ENCODE peak calls at places on chromosome 3, in five cellular contexts. Q, A, H, F and J are unnamed samples.

GRCh38 chr3:46685446-46685845 is 8.0 kb downstream of the ALS2CL start:
- DNase-seq in Q (no peak), A (no peak), H (no peak), F (no peak), J (no peak)

GRCh38 chr3:105806361-105806760 is 62.5 kb downstream of the CBLB start:
- DNase-seq in Q (no peak), A (no peak), H (no peak), F (no peak), J (peak)

GRCh38 chr3:56357266-56357665 is 111.0 kb downstream of the ERC2 start:
- DNase-seq in Q (no peak), A (no peak), H (no peak), F (no peak), J (no peak)

GRCh38 chr3:97882975-97883598 is 61.3 kb downstream of the CRYBG3 start:
- DNase-seq in Q (no peak), A (no peak), H (no peak), F (peak), J (peak)

GRCh38 chr3:134314588-134315285 is 59.5 kb downstream of the AMOTL2 start:
- DNase-seq in Q (peak), A (peak), H (no peak), F (no peak), J (peak)

GRCh38 chr3:29281265-29282228 is 676 bp downstream of the RBMS3 start:
- DNase-seq in Q (peak), A (peak), H (no peak), F (no peak), J (no peak)

GRCh38 chr3:141686477-141687280 is 51.4 kb upstream of the RNF7 start:
- DNase-seq in Q (peak), A (peak), H (no peak), F (no peak), J (no peak)

GRCh38 chr3:86937306-86937791 is 53.6 kb downstream of the VGLL3 start:
- DNase-seq in Q (peak), A (peak), H (peak), F (peak), J (no peak)

GRCh38 chr3:171842864-171843511 is at the start of gene TMEM212:
- DNase-seq in Q (no peak), A (no peak), H (no peak), F (no peak), J (no peak)

GRCh38 chr3:15647629-15648167 is 46.2 kb downstream of the BTD start:
- DNase-seq in Q (no peak), A (no peak), H (peak), F (no peak), J (peak)

GRCh38 chr3:105367406-105368213 is 901 bp downstream of the ALCAM start:
- DNase-seq in Q (peak), A (peak), H (no peak), F (no peak), J (peak)

GRCh38 chr3:128946411-128946810 is 47.5 kb downstream of the CFAP92 start:
- DNase-seq in Q (no peak), A (no peak), H (no peak), F (no peak), J (no peak)

GRCh38 chr3:135918600-135918999 is 46.9 kb upstream of the PPP2R3A start:
- DNase-seq in Q (no peak), A (no peak), H (no peak), F (no peak), J (no peak)

GRCh38 chr3:14890470-14890869 is 56.9 kb upstream of the NR2C2 start:
- DNase-seq in Q (no peak), A (no peak), H (no peak), F (no peak), J (no peak)

GRCh38 chr3:12545473-12545791 is at the start of gene MKRN2OS:
- DNase-seq in Q (no peak), A (no peak), H (no peak), F (peak), J (peak)

GRCh38 chr3:152127058-152127457 is 141.7 kb upstream of the MBNL1 start:
- DNase-seq in Q (no peak), A (no peak), H (no peak), F (no peak), J (no peak)

GRCh38 chr3:159852821-159853505 is 135.7 kb upstream of the IL12A start:
- DNase-seq in Q (peak), A (peak), H (no peak), F (no peak), J (peak)

GRCh38 chr3:159853506-159853864 is 135.2 kb upstream of the IL12A start:
- DNase-seq in Q (no peak), A (no peak), H (no peak), F (no peak), J (no peak)

GRCh38 chr3:159850481-159850880 is 138.2 kb upstream of the IL12A start:
- DNase-seq in Q (no peak), A (no peak), H (no peak), F (no peak), J (peak)

GRCh38 chr3:159854500-159855124 is 134.0 kb upstream of the IL12A start:
- DNase-seq in Q (no peak), A (no peak), H (peak), F (peak), J (peak)

GRCh38 chr3:159852256-159852655 is 136.4 kb upstream of the IL12A start:
- DNase-seq in Q (no peak), A (no peak), H (no peak), F (no peak), J (peak)
- H3K4me3 ChIP-seq in Q (peak), A (no peak), H (no peak), F (no peak), J (no peak)

GRCh38 chr3:100159564-100160153 is 45.4 kb upstream of the FILIP1L start:
- DNase-seq in Q (no peak), A (no peak), H (peak), F (no peak), J (peak)
- H3K4me3 ChIP-seq in Q (no peak), A (no peak), H (no peak), F (no peak), J (peak)

GRCh38 chr3:108333951-108334350 is 37.6 kb downstream of the HHLA2 start:
- DNase-seq in Q (no peak), A (no peak), H (no peak), F (no peak), J (no peak)
- H3K4me3 ChIP-seq in Q (no peak), A (no peak), H (no peak), F (no peak), J (no peak)

GRCh38 chr3:70947584-70947983 is 635.1 kb upstream of the MDFIC2 start:
- DNase-seq in Q (no peak), A (no peak), H (no peak), F (no peak), J (no peak)

DNA sequence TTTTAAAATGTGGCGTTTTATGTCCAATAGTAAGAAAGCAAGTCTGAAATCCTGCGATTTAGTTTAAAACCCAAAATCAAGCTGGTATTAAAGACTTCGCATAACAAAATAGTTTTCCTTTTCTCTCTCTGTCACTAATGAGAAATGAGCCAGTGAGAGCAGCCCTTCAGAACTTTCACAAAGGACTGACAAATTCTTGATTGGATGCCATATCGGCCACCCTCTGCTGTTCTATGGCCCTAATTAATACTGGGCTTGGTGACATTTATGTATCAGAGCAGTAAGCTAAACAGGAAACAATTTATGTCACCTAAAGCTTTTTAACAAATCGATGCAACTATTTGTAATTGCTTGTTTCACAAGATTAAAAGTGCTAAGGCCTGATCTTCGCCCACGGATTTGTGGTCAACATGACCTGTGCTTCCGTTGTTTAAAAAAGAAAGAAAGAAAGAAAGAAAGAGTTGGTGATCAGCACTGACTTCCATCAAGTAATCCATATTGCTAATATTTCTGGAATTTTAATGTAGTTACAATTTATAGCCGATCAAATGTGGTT is 631.5 kb downstream of the FOXP1 start:
- DNase-seq in Q (no peak), A (no peak), H (no peak), F (no peak), J (no peak)
- H3K4me3 ChIP-seq in Q (no peak), A (no peak), H (no peak), F (no peak), J (no peak)